ENCODE peak calls at places on chromosome 18, in seven cellular contexts. U, L, F, X, S, O and A are unnamed samples.

GRCh38 chr18:61256291-61256690 is 76.9 kb upstream of the CDH20 start:
- DNase-seq in U (no peak), L (no peak), F (no peak), X (no peak), S (no peak), O (no peak), A (no peak)

GRCh38 chr18:78192044-78192443 is 787.6 kb upstream of the SALL3 start:
- DNase-seq in U (no peak), L (no peak), F (no peak), X (peak), S (no peak), O (no peak), A (no peak)

GRCh38 chr18:34492652-34493051 is 217.4 kb upstream of the DTNA start:
- DNase-seq in U (no peak), L (no peak), F (no peak), X (peak), S (no peak), O (no peak), A (no peak)

GRCh38 chr18:2171840-2172625 is 399.3 kb downstream of the METTL4 start:
- DNase-seq in U (no peak), L (no peak), F (no peak), X (no peak), S (no peak), O (no peak), A (no peak)

GRCh38 chr18:39604836-39605235 is 2039.2 kb upstream of the CELF4 start:
- DNase-seq in U (no peak), L (no peak), F (peak), X (no peak), S (no peak), O (peak), A (peak)

GRCh38 chr18:54690198-54690597 is 99.2 kb downstream of the DYNAP start:
- DNase-seq in U (no peak), L (no peak), F (peak), X (no peak), S (no peak), O (no peak), A (no peak)

GRCh38 chr18:41745166-41746049 is 209.6 kb upstream of the PIK3C3 start:
- DNase-seq in U (peak), L (no peak), F (peak), X (peak), S (no peak), O (peak), A (peak)

GRCh38 chr18:8833480-8833879 is 128.1 kb downstream of the MTCL1 start:
- DNase-seq in U (no peak), L (no peak), F (no peak), X (no peak), S (no peak), O (no peak), A (no peak)

GRCh38 chr18:22838639-22839487 is 94.3 kb upstream of the RBBP8 start:
- DNase-seq in U (no peak), L (no peak), F (no peak), X (no peak), S (no peak), O (no peak), A (no peak)

GRCh38 chr18:79983793-79984192 is 4.6 kb downstream of the TXNL4A start:
- DNase-seq in U (no peak), L (no peak), F (no peak), X (no peak), S (no peak), O (no peak), A (no peak)

GRCh38 chr18:9719421-9719981 is 11.4 kb downstream of the RAB31 start:
- DNase-seq in U (no peak), L (no peak), F (peak), X (no peak), S (no peak), O (peak), A (no peak)

GRCh38 chr18:57542126-57542525 is 44.4 kb downstream of the FECH start:
- DNase-seq in U (no peak), L (no peak), F (peak), X (no peak), S (no peak), O (peak), A (no peak)

GRCh38 chr18:12765586-12765985 is 62.7 kb downstream of the PSMG2 start:
- DNase-seq in U (no peak), L (no peak), F (no peak), X (no peak), S (no peak), O (no peak), A (no peak)

GRCh38 chr18:22971038-22971437 is 37.9 kb downstream of the RBBP8 start:
- DNase-seq in U (no peak), L (no peak), F (peak), X (no peak), S (no peak), O (no peak), A (no peak)

GRCh38 chr18:56815926-56816325 is 164.8 kb downstream of the WDR7 start:
- DNase-seq in U (no peak), L (no peak), F (peak), X (no peak), S (no peak), O (no peak), A (peak)

GRCh38 chr18:36194719-36195315 is 7.5 kb downstream of the MOCOS start:
- DNase-seq in U (no peak), L (no peak), F (no peak), X (no peak), S (no peak), O (no peak), A (no peak)

GRCh38 chr18:59823611-59824195 is 76.1 kb upstream of the PMAIP1 start:
- DNase-seq in U (peak), L (peak), F (peak), X (peak), S (peak), O (peak), A (peak)

GRCh38 chr18:58844871-58845270 is 19.8 kb upstream of the ZNF532 start:
- DNase-seq in U (no peak), L (no peak), F (no peak), X (no peak), S (no peak), O (no peak), A (no peak)

GRCh38 chr18:23593720-23594119 is 7.4 kb upstream of the NPC1 start:
- DNase-seq in U (no peak), L (peak), F (peak), X (no peak), S (no peak), O (peak), A (peak)

GRCh38 chr18:62323483-62324354 is 1.4 kb upstream of the TNFRSF11A start:
- DNase-seq in U (no peak), L (no peak), F (no peak), X (no peak), S (no peak), O (no peak), A (no peak)

GRCh38 chr18:59273936-59274928 is 978 bp upstream of the RAX start:
- DNase-seq in U (no peak), L (no peak), F (no peak), X (no peak), S (no peak), O (no peak), A (no peak)

GRCh38 chr18:54766631-54767030 is 61.6 kb upstream of the RAB27B start:
- DNase-seq in U (no peak), L (no peak), F (peak), X (no peak), S (no peak), O (no peak), A (no peak)

GRCh38 chr18:63249781-63250180 is 69.8 kb downstream of the BCL2 start:
- DNase-seq in U (no peak), L (no peak), F (no peak), X (no peak), S (no peak), O (no peak), A (peak)

GRCh38 chr18:10315542-10315941 is 138.9 kb upstream of the APCDD1 start:
- DNase-seq in U (no peak), L (no peak), F (no peak), X (no peak), S (no peak), O (no peak), A (peak)

GRCh38 chr18:76668119-76668518 is 154.2 kb upstream of the ZNF236 start:
- DNase-seq in U (no peak), L (no peak), F (no peak), X (no peak), S (no peak), O (no peak), A (no peak)

GRCh38 chr18:76846217-76846616 is 23.9 kb downstream of the ZNF236 start:
- DNase-seq in U (no peak), L (no peak), F (no peak), X (no peak), S (no peak), O (no peak), A (no peak)

GRCh38 chr18:11733031-11733430 is 44.0 kb downstream of the GNAL start:
- DNase-seq in U (peak), L (no peak), F (peak), X (peak), S (peak), O (peak), A (peak)